ENCODE peak calls at places on chromosome 15, in five cellular contexts. One of them, this sample, is unnamed.
A peak's percentile ranks its signal among the peaks of the same experiment; 100 is the strongest.

GRCh38 chr15:92906563-92907081 is 6.5 kb downstream of the CHD2 start:
- DNase-seq in GM23248: peak; percentile 72
- DNase-seq in MM.1S: peak; percentile 35
- DNase-seq in HCT116: peak; percentile 73
- DNase-seq in GM23338: no peak
- DNase-seq in this sample: no peak

GRCh38 chr15:55742498-55742926 is 440 bp downstream of the PRTG start:
- DNase-seq in HCT116: no peak
- DNase-seq in GM23248: peak; percentile 48
- DNase-seq in GM23338: peak; percentile 23
- DNase-seq in MM.1S: no peak
- DNase-seq in this sample: peak; percentile 66

GRCh38 chr15:92960996-92961681 is 61.0 kb downstream of the CHD2 start:
- DNase-seq in HCT116: no peak
- DNase-seq in GM23248: no peak
- DNase-seq in MM.1S: no peak
- DNase-seq in GM23338: no peak
- DNase-seq in this sample: no peak

GRCh38 chr15:77739591-77740378 is 107.1 kb upstream of the LINGO1 start:
- DNase-seq in MM.1S: no peak
- DNase-seq in HCT116: no peak
- DNase-seq in GM23338: peak; percentile 89
- DNase-seq in GM23248: no peak
- DNase-seq in this sample: peak; percentile 86

GRCh38 chr15:82537351-82537908 is 2.8 kb downstream of the RPS17 start:
- DNase-seq in MM.1S: no peak
- DNase-seq in GM23248: peak; percentile 2
- DNase-seq in GM23338: no peak
- DNase-seq in HCT116: no peak
- DNase-seq in this sample: no peak

GRCh38 chr15:94075349-94075748 is 156.0 kb upstream of the MCTP2 start:
- DNase-seq in HCT116: no peak
- DNase-seq in GM23248: peak; percentile 58
- DNase-seq in GM23338: no peak
- DNase-seq in MM.1S: no peak
- DNase-seq in this sample: no peak

GRCh38 chr15:52097176-52097575 is 15.4 kb downstream of the BCL2L10 start:
- DNase-seq in MM.1S: no peak
- DNase-seq in GM23338: no peak
- DNase-seq in HCT116: no peak
- DNase-seq in GM23248: no peak
- DNase-seq in this sample: no peak

GRCh38 chr15:23055316-23055715 is 15.9 kb upstream of the TUBGCP5 start:
- DNase-seq in GM23248: no peak
- DNase-seq in GM23338: no peak
- DNase-seq in MM.1S: no peak
- DNase-seq in HCT116: no peak
- DNase-seq in this sample: no peak

GRCh38 chr15:63610209-63610841 is 13.1 kb downstream of the FBXL22 start:
- DNase-seq in GM23338: peak; percentile 91
- DNase-seq in MM.1S: peak; percentile 90
- DNase-seq in HCT116: peak; percentile 69
- DNase-seq in GM23248: peak; percentile 90
- DNase-seq in this sample: peak; percentile 91

GRCh38 chr15:90860450-90860849 is 7.9 kb upstream of the FURIN start:
- DNase-seq in GM23338: no peak
- DNase-seq in GM23248: no peak
- DNase-seq in HCT116: peak; percentile 49
- DNase-seq in MM.1S: no peak
- DNase-seq in this sample: no peak

GRCh38 chr15:94306700-94307650 is 75.6 kb downstream of the MCTP2 start:
- DNase-seq in GM23248: peak; percentile 32
- DNase-seq in GM23338: no peak
- DNase-seq in HCT116: no peak
- DNase-seq in MM.1S: no peak
- DNase-seq in this sample: no peak

GRCh38 chr15:57762302-57762701 is 55.8 kb downstream of the POLR2M start:
- DNase-seq in GM23248: no peak
- DNase-seq in HCT116: no peak
- DNase-seq in MM.1S: no peak
- DNase-seq in GM23338: peak; percentile 56
- DNase-seq in this sample: no peak

GRCh38 chr15:26372712-26373111 is 400.2 kb downstream of the GABRB3 start:
- DNase-seq in GM23248: no peak
- DNase-seq in HCT116: no peak
- DNase-seq in MM.1S: no peak
- DNase-seq in GM23338: peak; percentile 5
- DNase-seq in this sample: peak; percentile 16

GRCh38 chr15:36177590-36178281 is 401.7 kb upstream of the CDIN1 start:
- DNase-seq in MM.1S: no peak
- DNase-seq in GM23338: no peak
- DNase-seq in GM23248: peak; percentile 3
- DNase-seq in HCT116: no peak
- DNase-seq in this sample: no peak

GRCh38 chr15:72229076-72229946 is 1.7 kb downstream of the PKM start:
- DNase-seq in GM23338: peak; percentile 28
- DNase-seq in GM23248: peak; percentile 90
- DNase-seq in HCT116: no peak
- DNase-seq in MM.1S: peak; percentile 22
- DNase-seq in this sample: no peak

GRCh38 chr15:23686466-23687142 is 501 bp downstream of the NDN start:
- DNase-seq in GM23248: peak; percentile 45
- DNase-seq in GM23338: peak; percentile 34
- DNase-seq in MM.1S: no peak
- DNase-seq in HCT116: no peak
- DNase-seq in this sample: peak; percentile 51

GRCh38 chr15:28017423-28017924 is 81.6 kb downstream of the OCA2 start:
- DNase-seq in HCT116: no peak
- DNase-seq in MM.1S: no peak
- DNase-seq in GM23248: no peak
- DNase-seq in GM23338: peak; percentile 38
- DNase-seq in this sample: peak; percentile 45

GRCh38 chr15:58551084-58551763 is 119.4 kb downstream of the LIPC start:
- DNase-seq in HCT116: no peak
- DNase-seq in GM23338: no peak
- DNase-seq in GM23248: no peak
- DNase-seq in MM.1S: no peak
- DNase-seq in this sample: no peak

GRCh38 chr15:92819312-92820232 is 80.6 kb upstream of the CHD2 start:
- DNase-seq in HCT116: no peak
- DNase-seq in GM23248: peak; percentile 39
- DNase-seq in GM23338: peak; percentile 13
- DNase-seq in MM.1S: no peak
- DNase-seq in this sample: no peak

GRCh38 chr15:67468431-67468830 is 52.5 kb upstream of the C15orf61 start:
- DNase-seq in GM23338: no peak
- DNase-seq in MM.1S: no peak
- DNase-seq in GM23248: no peak
- DNase-seq in HCT116: no peak
- DNase-seq in this sample: no peak

GRCh38 chr15:41904487-41905359 is 10.9 kb upstream of the SPTBN5 start:
- DNase-seq in GM23338: peak; percentile 82
- DNase-seq in HCT116: peak; percentile 34
- DNase-seq in GM23248: peak; percentile 69
- DNase-seq in MM.1S: peak; percentile 74
- DNase-seq in this sample: peak; percentile 77

GRCh38 chr15:78312956-78313355 is 13.5 kb upstream of the SKIC8 start:
- DNase-seq in MM.1S: no peak
- DNase-seq in GM23248: no peak
- DNase-seq in HCT116: no peak
- DNase-seq in GM23338: no peak
- DNase-seq in this sample: no peak

GRCh38 chr15:41891946-41892345 is 1.9 kb downstream of the SPTBN5 start:
- DNase-seq in GM23338: no peak
- DNase-seq in GM23248: no peak
- DNase-seq in HCT116: no peak
- DNase-seq in MM.1S: no peak
- DNase-seq in this sample: no peak

GRCh38 chr15:45536951-45537350 is 14.4 kb upstream of the SLC30A4 start:
- DNase-seq in HCT116: no peak
- DNase-seq in GM23338: no peak
- DNase-seq in GM23248: no peak
- DNase-seq in MM.1S: no peak
- DNase-seq in this sample: no peak

GRCh38 chr15:45539680-45540079 is 17.1 kb upstream of the SLC30A4 start:
- DNase-seq in GM23248: no peak
- DNase-seq in GM23338: no peak
- DNase-seq in HCT116: no peak
- DNase-seq in MM.1S: no peak
- DNase-seq in this sample: no peak

GRCh38 chr15:45534821-45535220 is 12.3 kb upstream of the SLC30A4 start:
- DNase-seq in GM23248: no peak
- DNase-seq in GM23338: no peak
- DNase-seq in MM.1S: no peak
- DNase-seq in HCT116: no peak
- DNase-seq in this sample: peak; percentile 40

GRCh38 chr15:45540531-45540930 is 18.0 kb upstream of the SLC30A4 start:
- DNase-seq in MM.1S: no peak
- DNase-seq in GM23248: no peak
- DNase-seq in GM23338: no peak
- DNase-seq in HCT116: no peak
- DNase-seq in this sample: no peak

GRCh38 chr15:45535486-45536042 is 13.0 kb upstream of the SLC30A4 start:
- DNase-seq in GM23338: peak; percentile 11
- DNase-seq in GM23248: no peak
- DNase-seq in HCT116: no peak
- DNase-seq in MM.1S: no peak
- DNase-seq in this sample: no peak
- TF ChIP-seq EZH2phosphoT487 in GM23338: no peak
- TF ChIP-seq EZH2phosphoT487 in GM23248: no peak
- TF ChIP-seq EZH2phosphoT487 in HCT116: no peak
- TF ChIP-seq EZH2phosphoT487 in MM.1S: no peak
- TF ChIP-seq EZH2phosphoT487 in this sample: no peak

GRCh38 chr15:83709813-83710212 is 55.9 kb downstream of the ADAMTSL3 start:
- DNase-seq in GM23248: no peak
- DNase-seq in MM.1S: no peak
- DNase-seq in HCT116: no peak
- DNase-seq in GM23338: no peak
- DNase-seq in this sample: no peak
- H3K27me3 ChIP-seq in GM23248: no peaks in the 10 kb centered on the region
- H3K27me3 ChIP-seq in MM.1S: no peaks in the 10 kb centered on the region
- H3K27me3 ChIP-seq in HCT116: no peaks in the 10 kb centered on the region
- H3K27me3 ChIP-seq in GM23338: no peaks in the 10 kb centered on the region
- H3K27me3 ChIP-seq in this sample: no peaks in the 10 kb centered on the region

GRCh38 chr15:61411941-61412510 is 182.9 kb upstream of the RORA start:
- DNase-seq in GM23338: no peak
- DNase-seq in MM.1S: peak; percentile 47
- DNase-seq in GM23248: no peak
- DNase-seq in HCT116: no peak
- DNase-seq in this sample: no peak

GRCh38 chr15:61415617-61416120 is 186.6 kb upstream of the RORA start:
- DNase-seq in GM23338: no peak
- DNase-seq in GM23248: no peak
- DNase-seq in HCT116: no peak
- DNase-seq in MM.1S: no peak
- DNase-seq in this sample: no peak

GRCh38 chr15:61410656-61411055 is 181.6 kb upstream of the RORA start:
- DNase-seq in GM23248: no peak
- DNase-seq in HCT116: no peak
- DNase-seq in GM23338: no peak
- DNase-seq in MM.1S: no peak
- DNase-seq in this sample: no peak
- TF ChIP-seq EZH2phosphoT487 in GM23248: no peak
- TF ChIP-seq EZH2phosphoT487 in HCT116: no peak
- TF ChIP-seq EZH2phosphoT487 in GM23338: no peak
- TF ChIP-seq EZH2phosphoT487 in MM.1S: no peak
- TF ChIP-seq EZH2phosphoT487 in this sample: no peak

GRCh38 chr15:98625614-98626013 is 22.7 kb upstream of the IGF1R start:
- DNase-seq in GM23338: no peak
- DNase-seq in GM23248: no peak
- DNase-seq in MM.1S: no peak
- DNase-seq in HCT116: no peak
- DNase-seq in this sample: no peak

GRCh38 chr15:98628216-98628615 is 20.1 kb upstream of the IGF1R start:
- DNase-seq in GM23338: no peak
- DNase-seq in MM.1S: no peak
- DNase-seq in HCT116: no peak
- DNase-seq in GM23248: peak; percentile 6
- DNase-seq in this sample: no peak

GRCh38 chr15:98621021-98621420 is 27.3 kb upstream of the IGF1R start:
- DNase-seq in GM23338: no peak
- DNase-seq in HCT116: no peak
- DNase-seq in MM.1S: no peak
- DNase-seq in GM23248: no peak
- DNase-seq in this sample: no peak

DNA sequence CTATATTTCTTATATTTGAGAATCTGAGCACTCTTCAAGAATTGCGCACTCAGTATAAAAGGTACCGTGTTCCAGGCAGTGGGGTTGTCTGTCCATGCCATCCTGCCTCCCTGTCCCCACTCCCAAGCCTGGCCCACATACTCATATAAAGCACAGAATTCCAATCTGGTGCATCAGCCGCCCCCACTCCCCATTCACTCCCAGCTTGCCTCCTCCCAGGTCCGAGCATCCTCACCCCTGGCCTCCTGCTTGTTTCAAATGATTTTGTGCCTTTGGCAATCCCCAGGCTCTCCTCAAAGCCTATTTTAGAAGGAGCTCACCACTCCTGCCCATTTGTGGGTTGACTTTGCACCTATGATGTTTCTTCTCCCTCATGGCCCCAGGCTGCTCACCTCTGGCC is 22.2 kb upstream of the IGF1R start:
- DNase-seq in GM23248: no peak
- DNase-seq in MM.1S: no peak
- DNase-seq in GM23338: no peak
- DNase-seq in HCT116: no peak
- DNase-seq in this sample: no peak
- H3K27me3 ChIP-seq in GM23248: peaks cover 82% of the 10 kb centered on the region
- H3K27me3 ChIP-seq in MM.1S: no peaks in the 10 kb centered on the region
- H3K27me3 ChIP-seq in GM23338: no peaks in the 10 kb centered on the region
- H3K27me3 ChIP-seq in HCT116: peaks cover 75% of the 10 kb centered on the region
- H3K27me3 ChIP-seq in this sample: no peaks in the 10 kb centered on the region

GRCh38 chr15:74405823-74406222 is 27.9 kb downstream of the SEMA7A start:
- DNase-seq in GM23248: no peak
- DNase-seq in GM23338: no peak
- DNase-seq in MM.1S: no peak
- DNase-seq in HCT116: no peak
- DNase-seq in this sample: no peak

GRCh38 chr15:74402337-74402839 is 31.4 kb downstream of the SEMA7A start:
- DNase-seq in MM.1S: peak; percentile 5
- DNase-seq in HCT116: no peak
- DNase-seq in GM23248: no peak
- DNase-seq in GM23338: no peak
- DNase-seq in this sample: no peak

GRCh38 chr15:74403981-74404563 is 29.7 kb downstream of the SEMA7A start:
- DNase-seq in MM.1S: no peak
- DNase-seq in GM23248: no peak
- DNase-seq in GM23338: no peak
- DNase-seq in HCT116: no peak
- DNase-seq in this sample: no peak

GRCh38 chr15:74402873-74403589 is 30.7 kb downstream of the SEMA7A start:
- DNase-seq in MM.1S: peak; percentile 70
- DNase-seq in HCT116: no peak
- DNase-seq in GM23248: no peak
- DNase-seq in GM23338: no peak
- DNase-seq in this sample: no peak

GRCh38 chr15:74403590-74403919 is 30.2 kb downstream of the SEMA7A start:
- DNase-seq in HCT116: no peak
- DNase-seq in GM23338: no peak
- DNase-seq in GM23248: no peak
- DNase-seq in MM.1S: no peak
- DNase-seq in this sample: no peak
- TF ChIP-seq EZH2phosphoT487 in HCT116: no peak
- TF ChIP-seq EZH2phosphoT487 in GM23338: no peak
- TF ChIP-seq EZH2phosphoT487 in GM23248: no peak
- TF ChIP-seq EZH2phosphoT487 in MM.1S: no peak
- TF ChIP-seq EZH2phosphoT487 in this sample: no peak

This sample was measured in neural progenitor cell.